ENCODE peak calls at places on chromosomes 1 and 21, in seven cellular contexts. J is smooth muscle cell of the brain vasculature; D is NCI-H510A; C is AG08395; L is stimulated activated CD4-positive, alpha-beta T cell treated with anti-CD3 and anti-CD28 coated beads, Interleukin-15, amount 100 ng/mL, for 24 hours; K is NCI-H2107; I is GM10248. A is an unnamed sample.

GRCh38 chr1:216929870-216930582 is 206.8 kb upstream of the ESRRG start:
- DNase-seq in J (no peak), D (no peak), C (no peak), L (no peak), K (no peak), I (no peak), A (no peak)

GRCh38 chr21:37712204-37712934 is 203.9 kb downstream of the KCNJ6 start:
- DNase-seq in J (peak; percentile 39), D (peak; percentile 60), C (peak; percentile 86), L (peak; percentile 65), K (peak; percentile 27), I (peak; percentile 71), A (no peak)

GRCh38 chr1:169106921-169107672 is 607 bp downstream of the ATP1B1 start:
- DNase-seq in J (no peak), D (no peak), C (peak; percentile 21), L (peak; percentile 31), K (no peak), I (no peak), A (peak; percentile 75)

GRCh38 chr1:118479351-118479750 is 294.3 kb upstream of the SPAG17 start:
- DNase-seq in J (no peak), D (no peak), C (no peak), L (no peak), K (no peak), I (no peak), A (no peak)

GRCh38 chr1:212858461-212859265 is 588 bp downstream of the FLVCR1 start:
- DNase-seq in J (no peak), D (peak; percentile 29), C (peak; percentile 31), L (peak; percentile 22), K (no peak), I (peak; percentile 43), A (peak; percentile 76)

GRCh38 chr1:214574598-214575411 is 23.4 kb upstream of the PTPN14 start:
- DNase-seq in J (no peak), D (no peak), C (no peak), L (no peak), K (no peak), I (no peak), A (no peak)

GRCh38 chr1:173107696-173108095 is 57.0 kb upstream of the TNFSF18 start:
- DNase-seq in J (no peak), D (no peak), C (no peak), L (no peak), K (no peak), I (no peak), A (no peak)

GRCh38 chr1:218778257-218778656 is 395.4 kb upstream of the LYPLAL1 start:
- DNase-seq in J (no peak), D (no peak), C (no peak), L (no peak), K (no peak), I (no peak), A (no peak)

GRCh38 chr1:3650248-3651010 is 526 bp upstream of the WRAP73 start:
- DNase-seq in J (no peak), D (no peak), C (no peak), L (no peak), K (no peak), I (no peak), A (no peak)

GRCh38 chr1:30111431-30111830 is 612.0 kb downstream of the MATN1 start:
- DNase-seq in J (no peak), D (no peak), C (peak; percentile 62), L (peak; percentile 48), K (peak; percentile 65), I (peak; percentile 35), A (peak; percentile 67)

GRCh38 chr1:68051475-68051874 is 1.0 kb upstream of the DIRAS3 start:
- DNase-seq in J (peak; percentile 26), D (no peak), C (peak; percentile 79), L (no peak), K (no peak), I (no peak), A (peak; percentile 68)

GRCh38 chr1:52602328-52603300 is at the start of gene GPX7:
- DNase-seq in J (no peak), D (peak; percentile 9), C (peak; percentile 59), L (peak; percentile 70), K (peak; percentile 24), I (peak; percentile 65), A (peak; percentile 79)

GRCh38 chr1:226984521-226985238 is 44.6 kb downstream of the COQ8A start:
- DNase-seq in J (no peak), D (no peak), C (no peak), L (no peak), K (no peak), I (no peak), A (peak; percentile 59)

GRCh38 chr1:92544756-92545165 is 58.0 kb upstream of the GFI1 start:
- DNase-seq in J (no peak), D (no peak), C (no peak), L (no peak), K (no peak), I (no peak), A (no peak)

GRCh38 chr1:165562576-165562975 is 18.8 kb downstream of the LRRC52 start:
- DNase-seq in J (no peak), D (no peak), C (no peak), L (no peak), K (no peak), I (no peak), A (no peak)

GRCh38 chr21:42475526-42476492 is 20.2 kb downstream of the RSPH1 start:
- DNase-seq in J (no peak), D (no peak), C (no peak), L (no peak), K (no peak), I (no peak), A (peak; percentile 76)

GRCh38 chr1:167612583-167612982 is 17.4 kb upstream of the RCSD1 start:
- DNase-seq in J (no peak), D (no peak), C (no peak), L (no peak), K (no peak), I (no peak), A (no peak)

GRCh38 chr21:21973806-21974205 is 975.6 kb downstream of the NCAM2 start:
- DNase-seq in J (no peak), D (no peak), C (no peak), L (no peak), K (no peak), I (no peak), A (no peak)

GRCh38 chr1:212207822-212208520 is 77.2 kb upstream of the PPP2R5A start:
- DNase-seq in J (no peak), D (no peak), C (no peak), L (no peak), K (no peak), I (no peak), A (no peak)

GRCh38 chr1:77829851-77830250 is 50.4 kb downstream of the MIGA1 start:
- DNase-seq in J (no peak), D (no peak), C (no peak), L (no peak), K (no peak), I (no peak), A (no peak)

GRCh38 chr21:22575165-22575584 is 1577.0 kb downstream of the NCAM2 start:
- DNase-seq in J (no peak), D (no peak), C (no peak), L (no peak), K (no peak), I (no peak), A (no peak)

GRCh38 chr1:85581138-85581801 is 709 bp downstream of the CCN1 start:
- DNase-seq in J (peak; percentile 65), D (peak; percentile 51), C (no peak), L (peak; percentile 70), K (peak; percentile 21), I (peak; percentile 65), A (peak; percentile 92)

GRCh38 chr21:41483415-41483814 is 24.5 kb downstream of the TMPRSS2 start:
- DNase-seq in J (no peak), D (no peak), C (no peak), L (no peak), K (no peak), I (no peak), A (no peak)

GRCh38 chr1:10709646-10710045 is 86.8 kb downstream of the CASZ1 start:
- DNase-seq in J (no peak), D (no peak), C (no peak), L (no peak), K (no peak), I (no peak), A (no peak)

GRCh38 chr1:79469121-79469520 is 462.6 kb upstream of the ADGRL4 start:
- DNase-seq in J (no peak), D (no peak), C (no peak), L (no peak), K (no peak), I (no peak), A (no peak)

GRCh38 chr21:22490044-22490443 is 1491.8 kb downstream of the NCAM2 start:
- DNase-seq in J (no peak), D (no peak), C (no peak), L (no peak), K (no peak), I (no peak), A (no peak)

GRCh38 chr21:32372755-32373154 is 20.1 kb downstream of the URB1 start:
- DNase-seq in J (no peak), D (no peak), C (no peak), L (no peak), K (no peak), I (no peak), A (no peak)

GRCh38 chr1:36285450-36286101 is 20.6 kb upstream of the SH3D21 start:
- DNase-seq in J (peak; percentile 84), D (peak; percentile 82), C (peak; percentile 82), L (peak; percentile 68), K (peak; percentile 67), I (peak; percentile 71), A (no peak)

GRCh38 chr1:24900985-24901781 is 28.9 kb downstream of the RUNX3 start:
- DNase-seq in J (no peak), D (no peak), C (no peak), L (peak; percentile 38), K (no peak), I (peak; percentile 44), A (peak; percentile 49)

GRCh38 chr1:64539808-64540207 is 69.9 kb downstream of the CACHD1 start:
- DNase-seq in J (peak; percentile 39), D (no peak), C (no peak), L (no peak), K (no peak), I (no peak), A (peak; percentile 76)

GRCh38 chr21:43374228-43374885 is 52.6 kb downstream of the SIK1 start:
- DNase-seq in J (no peak), D (no peak), C (no peak), L (no peak), K (no peak), I (no peak), A (peak; percentile 52)

GRCh38 chr1:39277876-39278275 is 73.4 kb downstream of the MACF1 start:
- DNase-seq in J (no peak), D (no peak), C (no peak), L (no peak), K (no peak), I (no peak), A (no peak)

GRCh38 chr1:229694053-229694693 is 68.1 kb downstream of the URB2 start:
- DNase-seq in J (peak; percentile 91), D (peak; percentile 77), C (peak; percentile 58), L (no peak), K (peak; percentile 87), I (no peak), A (peak; percentile 88)

GRCh38 chr1:6260961-6261614 is at the start of gene GPR153:
- DNase-seq in J (no peak), D (peak; percentile 85), C (peak; percentile 64), L (peak; percentile 77), K (no peak), I (peak; percentile 82), A (no peak)

A was measured in kidney.